ENCODE peak calls at places on chromosomes 4 and X, in four cellular contexts. O is astrocyte, C is NT2/D1, E is neuronal stem cell. W is an unnamed sample.

GRCh38 chrX:9130031-9130430 is 96.1 kb upstream of the FAM9B start:
- DNase-seq in O (no peak), C (no peak), E (no peak), W (no peak)

GRCh38 chrX:132602701-132603100 is 113.9 kb upstream of the MBNL3 start:
- DNase-seq in O (no peak), C (no peak), E (no peak), W (no peak)

GRCh38 chr4:76485450-76485849 is 50.4 kb downstream of the SHROOM3 start:
- DNase-seq in O (peak), C (peak), E (no peak), W (no peak)

GRCh38 chrX:31038585-31039326 is 33.1 kb downstream of the FTHL17 start:
- DNase-seq in O (peak), C (peak), E (peak), W (no peak)

GRCh38 chr4:150849016-150849415 is 166.1 kb downstream of the LRBA start:
- DNase-seq in O (peak), C (no peak), E (no peak), W (no peak)

GRCh38 chr4:123452585-123452984 is 56.0 kb downstream of the SPRY1 start:
- DNase-seq in O (peak), C (no peak), E (no peak), W (no peak)

GRCh38 chr4:14583331-14583730 is 418.9 kb upstream of the CPEB2 start:
- DNase-seq in O (no peak), C (no peak), E (no peak), W (no peak)

GRCh38 chr4:23241408-23241807 is 548.7 kb downstream of the GBA3 start:
- DNase-seq in O (no peak), C (no peak), E (no peak), W (no peak)

GRCh38 chr4:76989391-76990061 is 40.0 kb downstream of the SEPTIN11 start:
- DNase-seq in O (no peak), C (no peak), E (no peak), W (no peak)

GRCh38 chr4:52904421-52904820 is 42.3 kb downstream of the RASL11B start:
- DNase-seq in O (peak), C (no peak), E (no peak), W (no peak)

GRCh38 chr4:108172780-108173598 is 4.3 kb upstream of the LEF1 start:
- DNase-seq in O (peak), C (no peak), E (peak), W (peak)

GRCh38 chr4:74377714-74378113 is 12.8 kb downstream of the EREG start:
- DNase-seq in O (no peak), C (no peak), E (no peak), W (no peak)

GRCh38 chrX:124098089-124098488 is 136.6 kb downstream of the STAG2 start:
- DNase-seq in O (peak), C (no peak), E (no peak), W (peak)

GRCh38 chr4:99723555-99724450 is 66.2 kb upstream of the C4orf54 start:
- DNase-seq in O (peak), C (no peak), E (no peak), W (no peak)

GRCh38 chr4:179595671-179596410 is 2153.6 kb upstream of the AGA start:
- DNase-seq in O (peak), C (no peak), E (no peak), W (no peak)

GRCh38 chrX:2898861-2899512 is 30.2 kb downstream of the ARSD start:
- DNase-seq in O (no peak), C (no peak), E (no peak), W (no peak)

GRCh38 chrX:133440797-133441163 is 25.5 kb upstream of the GPC4 start:
- DNase-seq in O (no peak), C (no peak), E (no peak), W (no peak)

GRCh38 chr4:55127521-55127920 is 2.1 kb upstream of the KDR start:
- DNase-seq in O (peak), C (no peak), E (no peak), W (no peak)

GRCh38 chr4:26082565-26082964 is 168.5 kb downstream of the SMIM20 start:
- DNase-seq in O (no peak), C (no peak), E (no peak), W (no peak)

GRCh38 chr4:11263208-11263607 is 165.5 kb downstream of the HS3ST1 start:
- DNase-seq in O (peak), C (no peak), E (peak), W (no peak)

GRCh38 chrX:39676434-39676833 is 421.3 kb downstream of the BCOR start:
- DNase-seq in O (no peak), C (no peak), E (no peak), W (no peak)

GRCh38 chrX:45449982-45450381 is 249.3 kb upstream of the DIPK2B start:
- DNase-seq in O (peak), C (no peak), E (no peak), W (no peak)

GRCh38 chrX:120718969-120719368 is 89.1 kb upstream of the C1GALT1C1 start:
- DNase-seq in O (no peak), C (no peak), E (no peak), W (no peak)

GRCh38 chrX:110847334-110847733 is 51.7 kb upstream of the CHRDL1 start:
- DNase-seq in O (peak), C (peak), E (peak), W (peak)

GRCh38 chr4:147773261-147774184 is 41.6 kb downstream of the ARHGAP10 start:
- DNase-seq in O (peak), C (no peak), E (no peak), W (no peak)

GRCh38 chr4:115850799-115851509 is 737.5 kb upstream of the NDST4 start:
- DNase-seq in O (no peak), C (no peak), E (no peak), W (no peak)

GRCh38 chrX:83469551-83469950 is 38.5 kb upstream of the POU3F4 start:
- DNase-seq in O (peak), C (peak), E (no peak), W (no peak)

DNA sequence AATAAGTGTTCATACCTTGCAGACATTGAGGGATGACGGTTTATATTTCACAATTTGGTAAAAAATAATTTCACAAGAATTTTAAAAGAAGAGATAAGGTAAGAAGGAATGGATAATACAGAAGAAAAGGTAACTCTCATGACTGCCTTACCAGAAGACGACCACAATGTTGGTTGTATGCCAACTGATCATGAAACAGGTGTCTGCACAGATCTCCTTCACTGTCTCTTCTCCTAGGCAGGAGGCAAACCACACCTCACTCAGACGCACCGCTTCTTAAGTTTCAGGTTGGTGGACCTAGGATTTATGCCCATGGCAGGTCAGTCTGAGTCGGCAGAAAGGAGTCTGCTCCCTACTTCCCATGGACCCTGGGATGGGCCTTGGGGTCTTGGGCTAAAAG is 177.2 kb downstream of the VSIG4 start:
- DNase-seq in O (no peak), C (no peak), E (no peak), W (no peak)
- H3K9ac ChIP-seq in O (no peak), C (no peak), E (no peak), W (no peak)

GRCh38 chrX:119482041-119482440 is 13.8 kb downstream of the SLC25A5 start:
- DNase-seq in O (no peak), C (no peak), E (no peak), W (no peak)
- H3K9ac ChIP-seq in O (peak), C (peak), E (no peak), W (no peak)

GRCh38 chr4:156756118-156756517 is 215.5 kb downstream of the PDGFC start:
- DNase-seq in O (no peak), C (no peak), E (no peak), W (no peak)
- H3K9ac ChIP-seq in O (no peak), C (no peak), E (no peak), W (no peak)

GRCh38 chr4:186844059-186844681 is 120.5 kb upstream of the FAT1 start:
- DNase-seq in O (peak), C (no peak), E (peak), W (no peak)
- H3K9ac ChIP-seq in O (peak), C (no peak), E (no peak), W (no peak)

DNA sequence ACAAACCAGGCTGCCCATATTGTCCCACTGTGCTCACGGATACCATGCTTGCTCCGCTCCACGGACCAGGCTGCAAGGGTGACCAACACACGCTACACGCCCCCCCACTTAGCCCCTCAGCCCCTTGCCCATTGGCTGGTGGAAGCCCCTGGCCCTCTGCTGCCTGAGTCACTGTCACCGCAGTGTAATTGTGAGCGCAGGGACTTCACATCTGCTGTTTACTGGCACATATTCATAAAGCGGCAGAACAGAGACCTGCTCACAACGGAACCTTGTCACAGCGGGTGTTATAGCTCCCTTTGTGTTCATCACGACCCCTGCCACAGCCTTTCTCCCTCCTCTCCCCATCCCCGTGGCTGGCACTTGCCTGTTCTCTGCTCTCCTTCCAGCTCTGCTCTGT is 83.7 kb downstream of the PSAPL1 start:
- DNase-seq in O (no peak), C (no peak), E (no peak), W (no peak)
- H3K9ac ChIP-seq in O (no peak), C (no peak), E (no peak), W (no peak)

DNA sequence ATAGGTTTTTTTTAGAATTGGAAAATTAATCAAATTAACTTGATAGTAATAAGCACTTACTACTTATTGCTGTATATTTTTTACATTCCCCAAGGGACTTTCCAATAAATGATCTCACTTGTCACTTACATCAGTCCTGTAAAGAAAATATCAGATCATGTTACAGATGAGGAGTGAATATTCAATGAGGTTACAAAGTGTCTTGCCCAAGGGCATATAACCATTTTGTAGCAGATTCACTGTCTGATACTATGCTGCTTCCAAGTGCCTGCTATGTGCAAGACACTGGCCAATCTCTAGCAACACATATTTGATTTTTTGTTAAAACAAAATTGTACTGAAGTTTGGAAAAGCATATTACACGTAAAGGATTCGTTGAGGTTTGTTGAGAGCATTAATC is 1287.7 kb downstream of the FAM133A start:
- DNase-seq in O (no peak), C (no peak), E (no peak), W (peak)
- H3K9ac ChIP-seq in O (no peak), C (no peak), E (no peak), W (no peak)

W was measured in SK-N-MC.